ENCODE peak calls at places on chromosomes 5 and 9, in nine cellular contexts. One of them, this sample, is unnamed.

GRCh38 chr5:40401965-40402364 is 277.8 kb upstream of the PTGER4 start:
- DNase-seq in T-helper 17 cell: no peak
- DNase-seq in iPS-NIHi11: no peak
- DNase-seq in EH: peak; percentile 93
- DNase-seq in effector memory CD4-positive, alpha-beta T cell: no peak
- DNase-seq in occipital lobe: no peak
- DNase-seq in T-helper 1 cell: no peak
- DNase-seq in mucosa of gallbladder: no peak
- DNase-seq in cardiac muscle cell: no peak
- DNase-seq in this sample: no peak

GRCh38 chr5:132501961-132502931 is 11.7 kb upstream of the IRF1 start:
- DNase-seq in T-helper 17 cell: no peak
- DNase-seq in iPS-NIHi11: no peak
- DNase-seq in EH: peak; percentile 52
- DNase-seq in effector memory CD4-positive, alpha-beta T cell: no peak
- DNase-seq in occipital lobe: no peak
- DNase-seq in T-helper 1 cell: no peak
- DNase-seq in mucosa of gallbladder: peak; percentile 42
- DNase-seq in cardiac muscle cell: no peak
- DNase-seq in this sample: no peak

GRCh38 chr9:121699271-121700164 is 48.1 kb downstream of the DAB2IP start:
- DNase-seq in T-helper 17 cell: no peak
- DNase-seq in iPS-NIHi11: no peak
- DNase-seq in EH: peak; percentile 74
- DNase-seq in effector memory CD4-positive, alpha-beta T cell: no peak
- DNase-seq in occipital lobe: no peak
- DNase-seq in T-helper 1 cell: no peak
- DNase-seq in mucosa of gallbladder: peak; percentile 62
- DNase-seq in cardiac muscle cell: no peak
- DNase-seq in this sample: peak; percentile 63

GRCh38 chr5:147712024-147712423 is 70.5 kb downstream of the JAKMIP2 start:
- DNase-seq in T-helper 17 cell: no peak
- DNase-seq in iPS-NIHi11: no peak
- DNase-seq in EH: no peak
- DNase-seq in effector memory CD4-positive, alpha-beta T cell: no peak
- DNase-seq in occipital lobe: no peak
- DNase-seq in T-helper 1 cell: no peak
- DNase-seq in mucosa of gallbladder: peak; percentile 13
- DNase-seq in cardiac muscle cell: no peak
- DNase-seq in this sample: no peak

GRCh38 chr5:114857951-114858401 is 311.7 kb downstream of the TRIM36 start:
- DNase-seq in T-helper 17 cell: no peak
- DNase-seq in iPS-NIHi11: no peak
- DNase-seq in EH: no peak
- DNase-seq in effector memory CD4-positive, alpha-beta T cell: no peak
- DNase-seq in occipital lobe: peak; percentile 65
- DNase-seq in T-helper 1 cell: no peak
- DNase-seq in mucosa of gallbladder: no peak
- DNase-seq in cardiac muscle cell: no peak
- DNase-seq in this sample: no peak

GRCh38 chr9:114288233-114289051 is 34.5 kb upstream of the ORM1 start:
- DNase-seq in T-helper 17 cell: no peak
- DNase-seq in iPS-NIHi11: peak; percentile 48
- DNase-seq in EH: peak; percentile 90
- DNase-seq in effector memory CD4-positive, alpha-beta T cell: no peak
- DNase-seq in occipital lobe: no peak
- DNase-seq in T-helper 1 cell: no peak
- DNase-seq in mucosa of gallbladder: no peak
- DNase-seq in cardiac muscle cell: peak; percentile 28
- DNase-seq in this sample: no peak

GRCh38 chr9:106432631-106433030 is 430.3 kb upstream of the ZNF462 start:
- DNase-seq in T-helper 17 cell: no peak
- DNase-seq in iPS-NIHi11: no peak
- DNase-seq in EH: no peak
- DNase-seq in effector memory CD4-positive, alpha-beta T cell: no peak
- DNase-seq in occipital lobe: no peak
- DNase-seq in T-helper 1 cell: no peak
- DNase-seq in mucosa of gallbladder: no peak
- DNase-seq in cardiac muscle cell: no peak
- DNase-seq in this sample: no peak

GRCh38 chr5:172904312-172904642 is 54.9 kb upstream of the RPL26L1 start:
- DNase-seq in T-helper 17 cell: no peak
- DNase-seq in iPS-NIHi11: no peak
- DNase-seq in EH: no peak
- DNase-seq in effector memory CD4-positive, alpha-beta T cell: no peak
- DNase-seq in occipital lobe: no peak
- DNase-seq in T-helper 1 cell: no peak
- DNase-seq in mucosa of gallbladder: no peak
- DNase-seq in cardiac muscle cell: no peak
- DNase-seq in this sample: no peak

GRCh38 chr5:98106116-98107088 is 667.1 kb upstream of the RGMB start:
- DNase-seq in T-helper 17 cell: no peak
- DNase-seq in iPS-NIHi11: no peak
- DNase-seq in EH: peak; percentile 76
- DNase-seq in effector memory CD4-positive, alpha-beta T cell: no peak
- DNase-seq in occipital lobe: no peak
- DNase-seq in T-helper 1 cell: no peak
- DNase-seq in mucosa of gallbladder: no peak
- DNase-seq in cardiac muscle cell: no peak
- DNase-seq in this sample: no peak

GRCh38 chr5:143121135-143121474 is 282.4 kb downstream of the NR3C1 start:
- DNase-seq in T-helper 17 cell: no peak
- DNase-seq in iPS-NIHi11: no peak
- DNase-seq in EH: no peak
- DNase-seq in effector memory CD4-positive, alpha-beta T cell: no peak
- DNase-seq in occipital lobe: no peak
- DNase-seq in T-helper 1 cell: no peak
- DNase-seq in mucosa of gallbladder: no peak
- DNase-seq in cardiac muscle cell: no peak
- DNase-seq in this sample: no peak

GRCh38 chr5:54746777-54747398 is 229.3 kb downstream of the SNX18 start:
- DNase-seq in T-helper 17 cell: no peak
- DNase-seq in iPS-NIHi11: no peak
- DNase-seq in EH: no peak
- DNase-seq in effector memory CD4-positive, alpha-beta T cell: no peak
- DNase-seq in occipital lobe: no peak
- DNase-seq in T-helper 1 cell: no peak
- DNase-seq in mucosa of gallbladder: no peak
- DNase-seq in cardiac muscle cell: no peak
- DNase-seq in this sample: no peak

GRCh38 chr5:18876565-18876964 is 1111.4 kb downstream of the CDH18 start:
- DNase-seq in T-helper 17 cell: no peak
- DNase-seq in iPS-NIHi11: no peak
- DNase-seq in EH: no peak
- DNase-seq in effector memory CD4-positive, alpha-beta T cell: no peak
- DNase-seq in occipital lobe: no peak
- DNase-seq in T-helper 1 cell: no peak
- DNase-seq in mucosa of gallbladder: no peak
- DNase-seq in cardiac muscle cell: no peak
- DNase-seq in this sample: no peak

GRCh38 chr5:139680368-139681111 is 32.4 kb downstream of the CXXC5 start:
- DNase-seq in T-helper 17 cell: no peak
- DNase-seq in iPS-NIHi11: no peak
- DNase-seq in EH: no peak
- DNase-seq in effector memory CD4-positive, alpha-beta T cell: no peak
- DNase-seq in occipital lobe: no peak
- DNase-seq in T-helper 1 cell: no peak
- DNase-seq in mucosa of gallbladder: no peak
- DNase-seq in cardiac muscle cell: no peak
- DNase-seq in this sample: no peak

GRCh38 chr9:88782931-88783451 is 208.3 kb upstream of the S1PR3 start:
- DNase-seq in T-helper 17 cell: no peak
- DNase-seq in iPS-NIHi11: no peak
- DNase-seq in EH: peak; percentile 65
- DNase-seq in effector memory CD4-positive, alpha-beta T cell: no peak
- DNase-seq in occipital lobe: no peak
- DNase-seq in T-helper 1 cell: no peak
- DNase-seq in mucosa of gallbladder: no peak
- DNase-seq in cardiac muscle cell: no peak
- DNase-seq in this sample: no peak

GRCh38 chr9:70902705-70903131 is 218.7 kb downstream of the TRPM3 start:
- DNase-seq in T-helper 17 cell: no peak
- DNase-seq in iPS-NIHi11: no peak
- DNase-seq in EH: peak; percentile 98
- DNase-seq in effector memory CD4-positive, alpha-beta T cell: no peak
- DNase-seq in occipital lobe: peak; percentile 6
- DNase-seq in T-helper 1 cell: no peak
- DNase-seq in mucosa of gallbladder: no peak
- DNase-seq in cardiac muscle cell: no peak
- DNase-seq in this sample: peak; percentile 7

GRCh38 chr9:128149001-128149701 is at the start of gene LCN2:
- DNase-seq in T-helper 17 cell: no peak
- DNase-seq in iPS-NIHi11: no peak
- DNase-seq in EH: no peak
- DNase-seq in effector memory CD4-positive, alpha-beta T cell: no peak
- DNase-seq in occipital lobe: no peak
- DNase-seq in T-helper 1 cell: no peak
- DNase-seq in mucosa of gallbladder: peak; percentile 79
- DNase-seq in cardiac muscle cell: no peak
- DNase-seq in this sample: no peak

GRCh38 chr5:87877495-87877894 is 391.1 kb downstream of the TMEM161B start:
- DNase-seq in T-helper 17 cell: no peak
- DNase-seq in iPS-NIHi11: no peak
- DNase-seq in EH: no peak
- DNase-seq in effector memory CD4-positive, alpha-beta T cell: no peak
- DNase-seq in occipital lobe: no peak
- DNase-seq in T-helper 1 cell: no peak
- DNase-seq in mucosa of gallbladder: no peak
- DNase-seq in cardiac muscle cell: no peak
- DNase-seq in this sample: no peak

GRCh38 chr5:139561655-139562451 is 714 bp downstream of the UBE2D2 start:
- DNase-seq in T-helper 17 cell: no peak
- DNase-seq in iPS-NIHi11: peak; percentile 70
- DNase-seq in EH: peak; percentile 40
- DNase-seq in effector memory CD4-positive, alpha-beta T cell: peak; percentile 6
- DNase-seq in occipital lobe: peak; percentile 63
- DNase-seq in T-helper 1 cell: peak; percentile 32
- DNase-seq in mucosa of gallbladder: peak; percentile 32
- DNase-seq in cardiac muscle cell: peak; percentile 59
- DNase-seq in this sample: peak; percentile 15

GRCh38 chr5:14097998-14098471 is 45.1 kb upstream of the TRIO start:
- DNase-seq in T-helper 17 cell: no peak
- DNase-seq in iPS-NIHi11: no peak
- DNase-seq in EH: peak; percentile 92
- DNase-seq in effector memory CD4-positive, alpha-beta T cell: no peak
- DNase-seq in occipital lobe: no peak
- DNase-seq in T-helper 1 cell: no peak
- DNase-seq in mucosa of gallbladder: no peak
- DNase-seq in cardiac muscle cell: no peak
- DNase-seq in this sample: no peak

GRCh38 chr9:79637180-79637925 is 65.6 kb downstream of the TLE4 start:
- DNase-seq in T-helper 17 cell: no peak
- DNase-seq in iPS-NIHi11: no peak
- DNase-seq in EH: no peak
- DNase-seq in effector memory CD4-positive, alpha-beta T cell: no peak
- DNase-seq in occipital lobe: no peak
- DNase-seq in T-helper 1 cell: no peak
- DNase-seq in mucosa of gallbladder: no peak
- DNase-seq in cardiac muscle cell: no peak
- DNase-seq in this sample: no peak

GRCh38 chr5:177554474-177555111 is at the start of gene FAM193B:
- DNase-seq in T-helper 17 cell: peak; percentile 91
- DNase-seq in iPS-NIHi11: peak; percentile 98
- DNase-seq in EH: peak; percentile 89
- DNase-seq in effector memory CD4-positive, alpha-beta T cell: peak; percentile 91
- DNase-seq in occipital lobe: peak; percentile 88
- DNase-seq in T-helper 1 cell: peak; percentile 92
- DNase-seq in mucosa of gallbladder: peak; percentile 92
- DNase-seq in cardiac muscle cell: peak; percentile 95
- DNase-seq in this sample: peak; percentile 97

GRCh38 chr5:16489322-16489791 is 23.8 kb upstream of the ZNF622 start:
- DNase-seq in T-helper 17 cell: no peak
- DNase-seq in iPS-NIHi11: peak; percentile 31
- DNase-seq in EH: peak; percentile 62
- DNase-seq in effector memory CD4-positive, alpha-beta T cell: no peak
- DNase-seq in occipital lobe: no peak
- DNase-seq in T-helper 1 cell: no peak
- DNase-seq in mucosa of gallbladder: no peak
- DNase-seq in cardiac muscle cell: peak; percentile 61
- DNase-seq in this sample: no peak

GRCh38 chr9:8644571-8644970 is 845.0 kb upstream of the DMAC1 start:
- DNase-seq in T-helper 17 cell: no peak
- DNase-seq in iPS-NIHi11: no peak
- DNase-seq in EH: no peak
- DNase-seq in effector memory CD4-positive, alpha-beta T cell: no peak
- DNase-seq in occipital lobe: no peak
- DNase-seq in T-helper 1 cell: no peak
- DNase-seq in mucosa of gallbladder: no peak
- DNase-seq in cardiac muscle cell: no peak
- DNase-seq in this sample: no peak

GRCh38 chr9:119283118-119283794 is 86.0 kb downstream of the BRINP1 start:
- DNase-seq in T-helper 17 cell: no peak
- DNase-seq in iPS-NIHi11: peak; percentile 37
- DNase-seq in EH: no peak
- DNase-seq in effector memory CD4-positive, alpha-beta T cell: no peak
- DNase-seq in occipital lobe: peak; percentile 71
- DNase-seq in T-helper 1 cell: no peak
- DNase-seq in mucosa of gallbladder: no peak
- DNase-seq in cardiac muscle cell: no peak
- DNase-seq in this sample: no peak

GRCh38 chr5:74164725-74165226 is 475.8 kb downstream of the ENC1 start:
- DNase-seq in T-helper 17 cell: no peak
- DNase-seq in iPS-NIHi11: no peak
- DNase-seq in EH: no peak
- DNase-seq in effector memory CD4-positive, alpha-beta T cell: no peak
- DNase-seq in occipital lobe: no peak
- DNase-seq in T-helper 1 cell: no peak
- DNase-seq in mucosa of gallbladder: no peak
- DNase-seq in cardiac muscle cell: no peak
- DNase-seq in this sample: no peak

GRCh38 chr9:109052416-109052815 is 39.1 kb upstream of the CTNNAL1 start:
- DNase-seq in T-helper 17 cell: no peak
- DNase-seq in iPS-NIHi11: no peak
- DNase-seq in EH: peak; percentile 87
- DNase-seq in effector memory CD4-positive, alpha-beta T cell: no peak
- DNase-seq in occipital lobe: no peak
- DNase-seq in T-helper 1 cell: no peak
- DNase-seq in mucosa of gallbladder: no peak
- DNase-seq in cardiac muscle cell: no peak
- DNase-seq in this sample: no peak

GRCh38 chr5:158899792-158900191 is 199.9 kb downstream of the EBF1 start:
- DNase-seq in T-helper 17 cell: no peak
- DNase-seq in iPS-NIHi11: no peak
- DNase-seq in EH: peak; percentile 18
- DNase-seq in effector memory CD4-positive, alpha-beta T cell: no peak
- DNase-seq in occipital lobe: no peak
- DNase-seq in T-helper 1 cell: no peak
- DNase-seq in mucosa of gallbladder: no peak
- DNase-seq in cardiac muscle cell: no peak
- DNase-seq in this sample: no peak

GRCh38 chr5:10832421-10832820 is 71.4 kb upstream of the DAP start:
- DNase-seq in T-helper 17 cell: no peak
- DNase-seq in iPS-NIHi11: no peak
- DNase-seq in EH: peak; percentile 44
- DNase-seq in effector memory CD4-positive, alpha-beta T cell: no peak
- DNase-seq in occipital lobe: no peak
- DNase-seq in T-helper 1 cell: no peak
- DNase-seq in mucosa of gallbladder: no peak
- DNase-seq in cardiac muscle cell: no peak
- DNase-seq in this sample: no peak

GRCh38 chr9:75551866-75552265 is 338.6 kb upstream of the PCSK5 start:
- DNase-seq in T-helper 17 cell: no peak
- DNase-seq in iPS-NIHi11: no peak
- DNase-seq in EH: no peak
- DNase-seq in effector memory CD4-positive, alpha-beta T cell: no peak
- DNase-seq in occipital lobe: no peak
- DNase-seq in T-helper 1 cell: no peak
- DNase-seq in mucosa of gallbladder: no peak
- DNase-seq in cardiac muscle cell: no peak
- DNase-seq in this sample: no peak

GRCh38 chr9:92278117-92278516 is 15.4 kb downstream of the IARS1 start:
- DNase-seq in T-helper 17 cell: no peak
- DNase-seq in iPS-NIHi11: no peak
- DNase-seq in EH: peak; percentile 90
- DNase-seq in effector memory CD4-positive, alpha-beta T cell: no peak
- DNase-seq in occipital lobe: no peak
- DNase-seq in T-helper 1 cell: no peak
- DNase-seq in mucosa of gallbladder: no peak
- DNase-seq in cardiac muscle cell: no peak
- DNase-seq in this sample: no peak

GRCh38 chr5:6652025-6652424 is 18.8 kb downstream of the SRD5A1 start:
- DNase-seq in T-helper 17 cell: no peak
- DNase-seq in iPS-NIHi11: no peak
- DNase-seq in EH: no peak
- DNase-seq in effector memory CD4-positive, alpha-beta T cell: no peak
- DNase-seq in occipital lobe: no peak
- DNase-seq in T-helper 1 cell: no peak
- DNase-seq in mucosa of gallbladder: no peak
- DNase-seq in cardiac muscle cell: no peak
- DNase-seq in this sample: no peak

This sample was measured in HAP-1.